ENCODE peak calls at places on chromosomes 3 and 15, in ten cellular contexts. One of them, this sample, is unnamed.

GRCh38 chr3:143847787-143848631 is at the start of gene SLC9A9:
- DNase-seq in dorsolateral prefrontal cortex: peak; percentile 68
- DNase-seq in heart left ventricle: no peak
- DNase-seq in upper lobe of right lung: no peak
- DNase-seq in left ventricle myocardium inferior: no peak
- DNase-seq in IMR-90: peak; percentile 79
- DNase-seq in brain microvascular endothelial cell: peak; percentile 73
- DNase-seq in adrenal gland: peak; percentile 36
- DNase-seq in H9: peak; percentile 36
- DNase-seq in neural progenitor cell: peak; percentile 37
- DNase-seq in this sample: peak; percentile 38

GRCh38 chr3:67437090-67437489 is 217.3 kb downstream of the SUCLG2 start:
- DNase-seq in dorsolateral prefrontal cortex: no peak
- DNase-seq in heart left ventricle: no peak
- DNase-seq in upper lobe of right lung: no peak
- DNase-seq in left ventricle myocardium inferior: no peak
- DNase-seq in IMR-90: peak; percentile 25
- DNase-seq in brain microvascular endothelial cell: no peak
- DNase-seq in adrenal gland: no peak
- DNase-seq in H9: no peak
- DNase-seq in neural progenitor cell: no peak
- DNase-seq in this sample: no peak

GRCh38 chr15:40511093-40511471 is 40.3 kb downstream of the CHST14 start:
- DNase-seq in dorsolateral prefrontal cortex: no peak
- DNase-seq in heart left ventricle: no peak
- DNase-seq in upper lobe of right lung: no peak
- DNase-seq in left ventricle myocardium inferior: no peak
- DNase-seq in IMR-90: no peak
- DNase-seq in brain microvascular endothelial cell: no peak
- DNase-seq in adrenal gland: no peak
- DNase-seq in H9: no peak
- DNase-seq in neural progenitor cell: no peak
- DNase-seq in this sample: no peak

GRCh38 chr3:44130249-44130648 is 111.4 kb upstream of the TOPAZ1 start:
- DNase-seq in dorsolateral prefrontal cortex: no peak
- DNase-seq in heart left ventricle: no peak
- DNase-seq in upper lobe of right lung: no peak
- DNase-seq in left ventricle myocardium inferior: no peak
- DNase-seq in IMR-90: no peak
- DNase-seq in brain microvascular endothelial cell: no peak
- DNase-seq in adrenal gland: no peak
- DNase-seq in H9: no peak
- DNase-seq in neural progenitor cell: no peak
- DNase-seq in this sample: no peak

GRCh38 chr15:47439146-47439869 is 278.0 kb upstream of the SEMA6D start:
- DNase-seq in dorsolateral prefrontal cortex: no peak
- DNase-seq in heart left ventricle: no peak
- DNase-seq in upper lobe of right lung: no peak
- DNase-seq in left ventricle myocardium inferior: no peak
- DNase-seq in IMR-90: peak; percentile 65
- DNase-seq in brain microvascular endothelial cell: peak; percentile 37
- DNase-seq in adrenal gland: no peak
- DNase-seq in H9: no peak
- DNase-seq in neural progenitor cell: no peak
- DNase-seq in this sample: no peak

GRCh38 chr15:60993008-60993407 is 236.1 kb downstream of the RORA start:
- DNase-seq in dorsolateral prefrontal cortex: no peak
- DNase-seq in heart left ventricle: no peak
- DNase-seq in upper lobe of right lung: no peak
- DNase-seq in left ventricle myocardium inferior: no peak
- DNase-seq in IMR-90: peak; percentile 82
- DNase-seq in brain microvascular endothelial cell: peak; percentile 46
- DNase-seq in adrenal gland: no peak
- DNase-seq in H9: no peak
- DNase-seq in neural progenitor cell: no peak
- DNase-seq in this sample: no peak

GRCh38 chr3:196951371-196951770 is 9.0 kb upstream of the NCBP2 start:
- DNase-seq in dorsolateral prefrontal cortex: no peak
- DNase-seq in heart left ventricle: no peak
- DNase-seq in upper lobe of right lung: no peak
- DNase-seq in left ventricle myocardium inferior: no peak
- DNase-seq in IMR-90: no peak
- DNase-seq in brain microvascular endothelial cell: no peak
- DNase-seq in adrenal gland: no peak
- DNase-seq in H9: no peak
- DNase-seq in neural progenitor cell: no peak
- DNase-seq in this sample: no peak

GRCh38 chr15:80161473-80162016 is 8.7 kb downstream of the FAH start:
- DNase-seq in dorsolateral prefrontal cortex: no peak
- DNase-seq in heart left ventricle: no peak
- DNase-seq in upper lobe of right lung: no peak
- DNase-seq in left ventricle myocardium inferior: no peak
- DNase-seq in IMR-90: no peak
- DNase-seq in brain microvascular endothelial cell: no peak
- DNase-seq in adrenal gland: peak; percentile 19
- DNase-seq in H9: no peak
- DNase-seq in neural progenitor cell: no peak
- DNase-seq in this sample: no peak

GRCh38 chr3:36993326-36994283 is at the start of gene MLH1:
- DNase-seq in dorsolateral prefrontal cortex: peak; percentile 94
- DNase-seq in heart left ventricle: peak; percentile 95
- DNase-seq in upper lobe of right lung: peak; percentile 97
- DNase-seq in left ventricle myocardium inferior: peak; percentile 98
- DNase-seq in IMR-90: peak; percentile 100
- DNase-seq in brain microvascular endothelial cell: peak; percentile 100
- DNase-seq in adrenal gland: peak; percentile 100
- DNase-seq in H9: peak; percentile 100
- DNase-seq in neural progenitor cell: peak; percentile 99
- DNase-seq in this sample: no peak

GRCh38 chr3:9087831-9088413 is 124.7 kb upstream of the RAD18 start:
- DNase-seq in dorsolateral prefrontal cortex: no peak
- DNase-seq in heart left ventricle: no peak
- DNase-seq in upper lobe of right lung: no peak
- DNase-seq in left ventricle myocardium inferior: no peak
- DNase-seq in IMR-90: no peak
- DNase-seq in brain microvascular endothelial cell: no peak
- DNase-seq in adrenal gland: no peak
- DNase-seq in H9: no peak
- DNase-seq in neural progenitor cell: no peak
- DNase-seq in this sample: no peak

GRCh38 chr3:134630506-134630905 is 20.3 kb downstream of the KY start:
- DNase-seq in dorsolateral prefrontal cortex: no peak
- DNase-seq in heart left ventricle: no peak
- DNase-seq in upper lobe of right lung: no peak
- DNase-seq in left ventricle myocardium inferior: no peak
- DNase-seq in IMR-90: peak; percentile 33
- DNase-seq in brain microvascular endothelial cell: peak; percentile 45
- DNase-seq in adrenal gland: peak; percentile 21
- DNase-seq in H9: peak; percentile 25
- DNase-seq in neural progenitor cell: no peak
- DNase-seq in this sample: no peak

GRCh38 chr15:77026501-77027110 is 31.7 kb downstream of the PSTPIP1 start:
- DNase-seq in dorsolateral prefrontal cortex: peak; percentile 29
- DNase-seq in heart left ventricle: peak; percentile 18
- DNase-seq in upper lobe of right lung: peak; percentile 62
- DNase-seq in left ventricle myocardium inferior: no peak
- DNase-seq in IMR-90: no peak
- DNase-seq in brain microvascular endothelial cell: no peak
- DNase-seq in adrenal gland: peak; percentile 16
- DNase-seq in H9: peak; percentile 25
- DNase-seq in neural progenitor cell: no peak
- DNase-seq in this sample: no peak

GRCh38 chr3:130968231-130968630 is 58.4 kb downstream of the ASTE1 start:
- DNase-seq in dorsolateral prefrontal cortex: no peak
- DNase-seq in heart left ventricle: no peak
- DNase-seq in upper lobe of right lung: no peak
- DNase-seq in left ventricle myocardium inferior: no peak
- DNase-seq in IMR-90: peak; percentile 77
- DNase-seq in brain microvascular endothelial cell: peak; percentile 68
- DNase-seq in adrenal gland: no peak
- DNase-seq in H9: no peak
- DNase-seq in neural progenitor cell: no peak
- DNase-seq in this sample: no peak

GRCh38 chr15:74159773-74160172 is 13.7 kb upstream of the ISLR start:
- DNase-seq in dorsolateral prefrontal cortex: no peak
- DNase-seq in heart left ventricle: no peak
- DNase-seq in upper lobe of right lung: no peak
- DNase-seq in left ventricle myocardium inferior: no peak
- DNase-seq in IMR-90: no peak
- DNase-seq in brain microvascular endothelial cell: no peak
- DNase-seq in adrenal gland: no peak
- DNase-seq in H9: no peak
- DNase-seq in neural progenitor cell: no peak
- DNase-seq in this sample: no peak

DNA sequence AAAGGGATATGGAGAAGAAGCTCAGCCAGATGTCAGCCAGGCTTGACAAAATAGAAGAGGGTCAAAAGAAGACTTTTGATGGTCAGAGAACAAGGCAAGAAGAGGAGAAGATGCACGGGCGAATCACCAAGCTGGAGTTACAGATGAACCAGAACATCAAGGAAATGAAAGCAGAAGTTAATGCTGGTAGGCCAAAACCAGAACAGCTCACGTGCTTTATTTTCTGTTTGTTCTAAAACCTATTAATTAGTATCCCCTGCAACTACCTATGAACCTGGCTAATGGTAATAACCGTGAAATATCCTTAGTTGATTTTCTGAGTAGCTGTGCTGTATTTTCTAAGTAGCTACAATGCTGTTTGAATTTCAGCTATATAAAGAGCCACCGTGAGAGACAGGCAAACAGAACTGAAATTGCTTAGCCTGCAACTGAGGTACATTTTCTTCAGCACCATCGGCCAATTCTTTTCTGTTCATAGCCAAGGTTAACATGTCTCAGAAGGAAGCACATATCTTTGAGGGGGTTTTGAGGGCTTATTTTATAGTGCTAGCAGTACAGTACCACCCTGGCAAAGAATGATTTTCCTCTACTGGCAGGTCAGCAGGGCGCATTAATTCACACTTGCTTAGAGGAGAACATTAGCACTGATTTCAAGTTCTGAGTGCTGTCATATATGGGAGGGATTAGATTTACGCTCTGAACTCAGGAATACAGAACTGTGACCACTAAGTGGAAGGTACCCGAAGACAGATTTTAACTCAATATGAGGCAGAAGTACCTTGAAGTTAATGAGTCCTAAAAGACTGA is 78.9 kb downstream of the FAM81A start:
- DNase-seq in dorsolateral prefrontal cortex: no peak
- DNase-seq in heart left ventricle: no peak
- DNase-seq in upper lobe of right lung: no peak
- DNase-seq in left ventricle myocardium inferior: no peak
- DNase-seq in IMR-90: no peak
- DNase-seq in brain microvascular endothelial cell: no peak
- DNase-seq in adrenal gland: no peak
- DNase-seq in H9: no peak
- DNase-seq in neural progenitor cell: no peak
- DNase-seq in this sample: no peak
- H3K27ac ChIP-seq in dorsolateral prefrontal cortex: no peak overlapping the region
- H3K27ac ChIP-seq in heart left ventricle: no peak overlapping the region
- H3K27ac ChIP-seq in upper lobe of right lung: no peak overlapping the region
- H3K27ac ChIP-seq in left ventricle myocardium inferior: no peak overlapping the region
- H3K27ac ChIP-seq in IMR-90: no peak overlapping the region
- H3K27ac ChIP-seq in brain microvascular endothelial cell: no peak overlapping the region
- H3K27ac ChIP-seq in adrenal gland: no peak overlapping the region
- H3K27ac ChIP-seq in H9: no peak overlapping the region
- H3K27ac ChIP-seq in neural progenitor cell: no peak overlapping the region
- H3K27ac ChIP-seq in this sample: no peak overlapping the region

DNA sequence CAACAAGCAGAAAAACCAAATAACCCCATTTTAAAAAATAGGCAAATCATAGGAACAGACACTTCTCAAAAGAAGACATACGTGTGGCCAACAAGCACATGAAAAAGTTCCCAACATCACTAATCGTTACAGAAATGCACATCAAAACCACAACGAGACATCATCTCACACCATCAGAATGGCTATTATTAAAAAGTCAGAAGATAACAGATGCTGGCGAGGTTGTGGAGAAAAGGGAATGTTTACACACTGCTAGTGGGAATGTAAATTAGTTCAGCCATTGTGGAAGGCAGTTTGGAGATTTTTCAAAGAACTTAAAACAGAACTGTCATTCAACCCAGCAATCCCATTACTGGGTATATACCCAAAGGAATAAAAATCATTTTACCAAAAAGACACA is 60.7 kb downstream of the ABI3BP start:
- DNase-seq in dorsolateral prefrontal cortex: no peak
- DNase-seq in heart left ventricle: no peak
- DNase-seq in upper lobe of right lung: no peak
- DNase-seq in left ventricle myocardium inferior: no peak
- DNase-seq in IMR-90: peak; percentile 28
- DNase-seq in brain microvascular endothelial cell: peak; percentile 57
- DNase-seq in adrenal gland: no peak
- DNase-seq in H9: no peak
- DNase-seq in neural progenitor cell: no peak
- DNase-seq in this sample: no peak
- H3K27ac ChIP-seq in dorsolateral prefrontal cortex: no peak overlapping the region
- H3K27ac ChIP-seq in heart left ventricle: no peak overlapping the region
- H3K27ac ChIP-seq in upper lobe of right lung: no peak overlapping the region
- H3K27ac ChIP-seq in left ventricle myocardium inferior: no peak overlapping the region
- H3K27ac ChIP-seq in IMR-90: no peak overlapping the region
- H3K27ac ChIP-seq in brain microvascular endothelial cell: peak overlapping the region; percentile 30
- H3K27ac ChIP-seq in adrenal gland: no peak overlapping the region
- H3K27ac ChIP-seq in H9: no peak overlapping the region
- H3K27ac ChIP-seq in neural progenitor cell: no peak overlapping the region
- H3K27ac ChIP-seq in this sample: no peak overlapping the region

GRCh38 chr15:69159805-69160140 is 662 bp upstream of the GLCE start:
- DNase-seq in dorsolateral prefrontal cortex: no peak
- DNase-seq in heart left ventricle: no peak
- DNase-seq in upper lobe of right lung: no peak
- DNase-seq in left ventricle myocardium inferior: no peak
- DNase-seq in IMR-90: no peak
- DNase-seq in brain microvascular endothelial cell: no peak
- DNase-seq in adrenal gland: no peak
- DNase-seq in H9: no peak
- DNase-seq in neural progenitor cell: no peak
- DNase-seq in this sample: no peak
- H3K27ac ChIP-seq in dorsolateral prefrontal cortex: peak overlapping the region; percentile 87
- H3K27ac ChIP-seq in heart left ventricle: peak overlapping the region; percentile 90
- H3K27ac ChIP-seq in upper lobe of right lung: peak overlapping the region; percentile 85
- H3K27ac ChIP-seq in left ventricle myocardium inferior: peak overlapping the region; percentile 78
- H3K27ac ChIP-seq in IMR-90: no peak overlapping the region
- H3K27ac ChIP-seq in brain microvascular endothelial cell: no peak overlapping the region
- H3K27ac ChIP-seq in adrenal gland: no peak overlapping the region
- H3K27ac ChIP-seq in H9: peak overlapping the region; percentile 22
- H3K27ac ChIP-seq in neural progenitor cell: no peak overlapping the region
- H3K27ac ChIP-seq in this sample: peak overlapping the region; percentile 90

DNA sequence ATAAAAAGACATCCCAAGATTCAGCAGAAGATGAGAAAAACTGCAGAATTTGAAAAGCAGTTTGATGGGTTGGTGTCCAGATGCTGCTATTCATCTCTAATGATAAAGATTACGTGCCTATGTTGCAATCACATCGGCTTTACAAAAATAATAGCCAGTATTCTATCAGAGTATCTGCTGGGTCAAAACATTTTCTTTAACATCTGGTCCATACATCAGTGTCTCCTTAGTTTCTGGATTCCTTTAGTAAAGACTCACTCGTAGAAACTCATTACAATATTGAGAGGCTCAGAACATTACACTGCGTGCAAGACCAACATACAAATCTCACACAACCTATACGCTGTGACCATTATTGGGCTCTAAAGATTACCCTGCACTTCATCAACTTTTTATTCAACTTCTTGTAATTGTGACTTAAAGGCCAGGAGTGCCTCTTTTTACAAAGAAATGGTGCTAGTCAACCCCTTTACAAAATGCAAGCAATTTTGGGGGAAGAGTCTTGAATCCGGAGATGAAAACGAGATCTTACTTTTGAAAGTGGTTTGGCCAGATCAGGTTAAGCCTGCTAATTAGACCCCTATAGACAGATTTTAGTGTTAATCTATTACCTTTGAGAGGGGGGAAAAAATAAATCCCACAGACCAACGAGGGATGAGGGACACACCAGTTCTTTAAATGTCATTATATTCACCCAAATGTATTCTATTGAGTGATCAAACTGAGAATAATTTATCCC is 2.9 kb downstream of the TRA2B start:
- DNase-seq in dorsolateral prefrontal cortex: no peak
- DNase-seq in heart left ventricle: no peak
- DNase-seq in upper lobe of right lung: no peak
- DNase-seq in left ventricle myocardium inferior: no peak
- DNase-seq in IMR-90: peak; percentile 55
- DNase-seq in brain microvascular endothelial cell: no peak
- DNase-seq in adrenal gland: no peak
- DNase-seq in H9: no peak
- DNase-seq in neural progenitor cell: no peak
- DNase-seq in this sample: no peak
- H3K27ac ChIP-seq in dorsolateral prefrontal cortex: peak overlapping the region; percentile 10
- H3K27ac ChIP-seq in heart left ventricle: peak overlapping the region; percentile 100
- H3K27ac ChIP-seq in upper lobe of right lung: no peak overlapping the region
- H3K27ac ChIP-seq in left ventricle myocardium inferior: peak overlapping the region; percentile 100
- H3K27ac ChIP-seq in IMR-90: no peak overlapping the region
- H3K27ac ChIP-seq in brain microvascular endothelial cell: no peak overlapping the region
- H3K27ac ChIP-seq in adrenal gland: peak overlapping the region; percentile 100
- H3K27ac ChIP-seq in H9: no peak overlapping the region
- H3K27ac ChIP-seq in neural progenitor cell: no peak overlapping the region
- H3K27ac ChIP-seq in this sample: no peak overlapping the region

This sample was measured in caudate nucleus.